ENCODE peak calls at places on chromosomes 3 and 15, in ten cellular contexts. O is AG04450; P is DND-41; Y is CD4-positive, alpha-beta memory T cell; R is thyroid gland; H is T-helper 17 cell; U is Karpas-422; B is effector memory CD4-positive, alpha-beta T cell; G is psoas muscle; K is neural progenitor cell. X is an unnamed sample. For H3K9me3, the result is how much of the 10 kb centered on the place peaks cover.

GRCh38 chr3:166013073-166013679 is 176.0 kb upstream of the BCHE start:
- DNase-seq in O (peak), P (peak), Y (no peak), R (no peak), H (no peak), U (peak), B (no peak), G (no peak), K (peak), X (no peak)

GRCh38 chr3:107951111-107951510 is 139.7 kb downstream of the CD47 start:
- DNase-seq in O (no peak), P (no peak), Y (no peak), R (no peak), H (no peak), U (no peak), B (no peak), G (no peak), K (no peak), X (no peak)

GRCh38 chr15:33963831-33964664 is 4.2 kb upstream of the CHRM5 start:
- DNase-seq in O (no peak), P (no peak), Y (no peak), R (no peak), H (no peak), U (peak), B (no peak), G (no peak), K (peak), X (peak)

GRCh38 chr15:59232476-59232875 is 25.8 kb downstream of the LDHAL6B start:
- DNase-seq in O (peak), P (no peak), Y (no peak), R (no peak), H (no peak), U (no peak), B (no peak), G (no peak), K (no peak), X (no peak)

GRCh38 chr15:90449206-90449735 is 61.2 kb downstream of the IQGAP1 start:
- DNase-seq in O (no peak), P (no peak), Y (no peak), R (no peak), H (no peak), U (no peak), B (no peak), G (no peak), K (no peak), X (no peak)

GRCh38 chr15:63389902-63390301 is 8.3 kb upstream of the CA12 start:
- DNase-seq in O (no peak), P (no peak), Y (no peak), R (peak), H (no peak), U (peak), B (no peak), G (no peak), K (no peak), X (no peak)

GRCh38 chr3:126752303-126753190 is 48.5 kb downstream of the CHCHD6 start:
- DNase-seq in O (peak), P (peak), Y (peak), R (peak), H (peak), U (peak), B (peak), G (peak), K (peak), X (peak)

GRCh38 chr15:68409736-68410370 is 22.1 kb downstream of the ITGA11 start:
- DNase-seq in O (no peak), P (no peak), Y (no peak), R (no peak), H (no peak), U (no peak), B (no peak), G (no peak), K (no peak), X (no peak)

GRCh38 chr3:58560771-58561311 is 16.4 kb downstream of the FAM107A start:
- DNase-seq in O (peak), P (no peak), Y (no peak), R (peak), H (no peak), U (peak), B (no peak), G (no peak), K (peak), X (no peak)

GRCh38 chr3:158295771-158296170 is 185.9 kb downstream of the RSRC1 start:
- DNase-seq in O (no peak), P (no peak), Y (no peak), R (no peak), H (no peak), U (no peak), B (no peak), G (no peak), K (no peak), X (no peak)

GRCh38 chr3:14331273-14331672 is 71.1 kb upstream of the SLC6A6 start:
- DNase-seq in O (no peak), P (no peak), Y (no peak), R (no peak), H (no peak), U (no peak), B (no peak), G (no peak), K (no peak), X (no peak)

GRCh38 chr15:73794501-73795133 is 41.5 kb upstream of the INSYN1 start:
- DNase-seq in O (no peak), P (no peak), Y (no peak), R (peak), H (no peak), U (no peak), B (no peak), G (no peak), K (no peak), X (no peak)

GRCh38 chr3:105505167-105505566 is 138.5 kb downstream of the ALCAM start:
- DNase-seq in O (no peak), P (no peak), Y (no peak), R (no peak), H (no peak), U (no peak), B (no peak), G (no peak), K (no peak), X (no peak)

GRCh38 chr3:39383190-39383912 is at the start of gene SLC25A38:
- DNase-seq in O (peak), P (peak), Y (peak), R (peak), H (peak), U (peak), B (peak), G (peak), K (peak), X (peak)

GRCh38 chr15:55248895-55249294 is 40.7 kb downstream of the RAB27A start:
- DNase-seq in O (no peak), P (no peak), Y (no peak), R (no peak), H (no peak), U (no peak), B (no peak), G (no peak), K (no peak), X (no peak)

GRCh38 chr15:79769081-79769481 is 127.7 kb downstream of the MTHFS start:
- DNase-seq in O (no peak), P (no peak), Y (no peak), R (no peak), H (no peak), U (peak), B (no peak), G (no peak), K (no peak), X (peak)

GRCh38 chr3:186413615-186414415 is 51.8 kb upstream of the DGKG start:
- DNase-seq in O (no peak), P (no peak), Y (no peak), R (peak), H (no peak), U (no peak), B (no peak), G (peak), K (peak), X (peak)

GRCh38 chr3:66128623-66129022 is 89.9 kb upstream of the MAGI1 start:
- DNase-seq in O (no peak), P (no peak), Y (no peak), R (no peak), H (no peak), U (no peak), B (no peak), G (no peak), K (no peak), X (no peak)

GRCh38 chr3:35778201-35778600 is 138.9 kb downstream of the ARPP21 start:
- DNase-seq in O (no peak), P (no peak), Y (no peak), R (no peak), H (no peak), U (no peak), B (no peak), G (no peak), K (peak), X (no peak)

GRCh38 chr15:40855706-40856234 is 11.9 kb downstream of the SPINT1 start:
- DNase-seq in O (no peak), P (no peak), Y (no peak), R (no peak), H (no peak), U (no peak), B (no peak), G (no peak), K (no peak), X (no peak)

GRCh38 chr3:42996633-42997075 is 17.5 kb downstream of the GASK1A start:
- DNase-seq in O (no peak), P (no peak), Y (no peak), R (peak), H (no peak), U (no peak), B (no peak), G (peak), K (no peak), X (no peak)

GRCh38 chr15:66476535-66476934 is 21.0 kb downstream of the SNAPC5 start:
- DNase-seq in O (no peak), P (no peak), Y (no peak), R (no peak), H (no peak), U (no peak), B (no peak), G (no peak), K (no peak), X (no peak)

GRCh38 chr15:69656271-69657030 is 203.8 kb downstream of the RPLP1 start:
- DNase-seq in O (no peak), P (no peak), Y (no peak), R (no peak), H (no peak), U (no peak), B (no peak), G (no peak), K (no peak), X (no peak)

GRCh38 chr15:37783290-37783689 is 151.2 kb upstream of the TMCO5A start:
- DNase-seq in O (no peak), P (no peak), Y (no peak), R (no peak), H (no peak), U (no peak), B (no peak), G (no peak), K (peak), X (no peak)

GRCh38 chr15:92071030-92071644 is 217.6 kb downstream of the SLCO3A1 start:
- DNase-seq in O (no peak), P (no peak), Y (no peak), R (no peak), H (no peak), U (no peak), B (no peak), G (no peak), K (no peak), X (no peak)

GRCh38 chr15:101089579-101090459 is 162.0 kb downstream of the CHSY1 start:
- DNase-seq in O (no peak), P (no peak), Y (no peak), R (no peak), H (no peak), U (no peak), B (no peak), G (no peak), K (no peak), X (no peak)

GRCh38 chr15:20352241-20353200 is 189.1 kb downstream of the GOLGA6L6 start:
- DNase-seq in O (no peak), P (peak), Y (no peak), R (no peak), H (no peak), U (no peak), B (no peak), G (peak), K (no peak), X (no peak)

GRCh38 chr15:20348291-20348899 is 193.2 kb downstream of the GOLGA6L6 start:
- DNase-seq in O (no peak), P (no peak), Y (no peak), R (no peak), H (no peak), U (no peak), B (no peak), G (no peak), K (no peak), X (no peak)

GRCh38 chr15:20351448-20351961 is 190.1 kb downstream of the GOLGA6L6 start:
- DNase-seq in O (no peak), P (no peak), Y (no peak), R (no peak), H (no peak), U (no peak), B (no peak), G (peak), K (no peak), X (no peak)

GRCh38 chr15:20348900-20349773 is 192.5 kb downstream of the GOLGA6L6 start:
- DNase-seq in O (no peak), P (no peak), Y (no peak), R (no peak), H (no peak), U (no peak), B (no peak), G (peak), K (no peak), X (no peak)

GRCh38 chr15:20349774-20350498 is 191.7 kb downstream of the GOLGA6L6 start:
- DNase-seq in O (no peak), P (peak), Y (no peak), R (no peak), H (no peak), U (no peak), B (no peak), G (peak), K (no peak), X (no peak)
- H3K9me3 ChIP-seq in O (half or more), P (under half), Y (under half), R (under half), H (under half), U (under half), B (under half), G (under half), K (half or more), X (under half)

DNA sequence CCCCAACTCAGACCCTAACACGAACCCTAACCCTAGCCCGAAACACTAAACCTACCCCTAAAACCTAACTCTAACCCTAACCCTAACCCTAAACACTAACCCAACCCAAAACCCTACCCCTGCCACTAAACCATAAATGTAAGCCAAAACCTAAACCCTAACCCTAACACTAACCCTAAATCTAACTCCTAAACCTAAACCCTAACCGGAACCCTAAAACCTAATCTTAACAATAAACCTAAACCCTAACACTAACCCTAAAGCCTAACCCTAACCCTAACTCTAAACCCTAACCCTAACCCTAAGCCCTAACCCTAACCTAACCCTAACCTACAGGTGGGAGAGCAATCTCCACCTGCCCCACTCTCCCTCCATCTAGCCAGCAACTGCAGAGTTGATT is 152.3 kb downstream of the OR4M2 start:
- DNase-seq in O (no peak), P (no peak), Y (no peak), R (no peak), H (no peak), U (no peak), B (no peak), G (no peak), K (no peak), X (no peak)
- H3K9me3 ChIP-seq in O (half or more), P (under half), Y (under half), R (under half), H (under half), U (under half), B (under half), G (under half), K (under half), X (under half)

DNA sequence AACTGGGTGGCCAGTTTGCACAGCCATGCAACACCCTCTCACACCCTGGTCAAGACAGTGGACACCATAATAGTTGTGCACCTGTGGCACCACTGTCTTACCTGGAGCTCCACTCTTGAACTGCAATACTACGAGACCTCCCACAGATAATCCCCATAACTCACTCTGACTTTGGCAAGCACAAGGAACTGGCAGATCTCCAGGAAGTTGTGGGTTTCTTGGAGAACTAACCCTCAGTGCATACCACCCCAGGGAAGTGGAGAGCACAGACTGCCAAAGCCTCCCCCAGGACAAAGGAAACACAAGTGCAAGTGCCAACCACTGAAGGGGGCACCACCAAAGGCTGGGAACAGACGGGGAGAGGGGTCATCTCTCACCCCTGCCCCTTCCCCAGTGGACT is 318.6 kb downstream of the SUCLG2 start:
- DNase-seq in O (no peak), P (peak), Y (no peak), R (no peak), H (no peak), U (no peak), B (no peak), G (no peak), K (no peak), X (no peak)
- H3K9me3 ChIP-seq in O (under half), P (under half), Y (under half), R (under half), H (under half), U (under half), B (under half), G (under half), K (under half), X (under half)

GRCh38 chr15:25179673-25180511 is 225.1 kb downstream of the SNRPN start:
- DNase-seq in O (no peak), P (peak), Y (no peak), R (no peak), H (no peak), U (no peak), B (no peak), G (peak), K (no peak), X (no peak)
- H3K9me3 ChIP-seq in O (half or more), P (half or more), Y (under half), R (under half), H (under half), U (under half), B (under half), G (under half), K (under half), X (half or more)

GRCh38 chr3:44734646-44735168 is 5.3 kb downstream of the ZNF501 start:
- DNase-seq in O (no peak), P (no peak), Y (no peak), R (no peak), H (no peak), U (no peak), B (no peak), G (no peak), K (no peak), X (no peak)

DNA sequence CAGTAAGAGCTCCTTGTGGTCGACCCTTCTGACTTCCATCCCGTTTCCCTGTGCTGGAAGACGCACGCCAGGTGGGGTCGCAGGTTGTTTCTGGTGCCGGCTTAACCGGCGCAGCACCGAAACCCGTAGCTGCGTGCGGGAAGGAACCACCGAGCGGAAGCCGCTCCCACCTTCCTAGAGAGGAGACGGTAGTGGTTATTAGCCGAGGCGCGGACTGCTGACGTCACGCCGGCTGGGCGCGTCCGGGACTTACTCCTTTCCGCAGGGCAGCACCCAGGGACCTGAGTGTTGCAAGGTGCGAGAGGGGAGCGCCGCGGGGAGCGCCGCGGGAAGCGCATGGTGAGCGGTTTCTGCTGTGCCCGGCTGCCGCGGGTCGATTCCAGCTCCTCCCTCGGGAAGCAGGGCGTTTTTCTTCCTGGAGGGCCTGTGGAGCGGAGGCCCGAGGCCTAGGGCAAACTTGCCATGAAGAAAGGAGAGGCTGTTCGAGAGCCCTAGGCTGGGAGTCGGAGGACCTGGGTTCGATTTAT is at the start of gene ZNF501:
- DNase-seq in O (peak), P (peak), Y (peak), R (peak), H (peak), U (peak), B (peak), G (peak), K (peak), X (peak)
- H3K9me3 ChIP-seq in O (half or more), P (under half), Y (under half), R (under half), H (under half), U (half or more), B (under half), G (half or more), K (under half), X (half or more)

X was measured in CD4-positive, CD25-positive, alpha-beta regulatory T cell.